ENCODE peak calls at places on chromosomes 2 and 18, in four cellular contexts. A is progenitor cell of endocrine pancreas; H is stimulated activated naive CD4-positive, alpha-beta T cell; I is KBM-7. Y is an unnamed sample.

GRCh38 chr2:128623776-128624424 is 305.2 kb upstream of the HS6ST1 start:
- DNase-seq in H (no peak), I (peak), A (no peak), Y (no peak)

GRCh38 chr2:47160207-47160606 is 5.1 kb upstream of the STPG4 start:
- DNase-seq in A (no peak), I (no peak), H (no peak), Y (no peak)

GRCh38 chr18:63234839-63235238 is 84.7 kb downstream of the BCL2 start:
- DNase-seq in H (no peak), I (no peak), A (no peak), Y (no peak)

GRCh38 chr18:21853972-21854563 is 113.5 kb downstream of the MIB1 start:
- DNase-seq in I (no peak), A (no peak), H (no peak), Y (no peak)

GRCh38 chr18:14944838-14945237 is 196.9 kb downstream of the ANKRD30B start:
- DNase-seq in A (no peak), I (no peak), H (no peak), Y (no peak)

GRCh38 chr2:63983986-63984605 is 35.1 kb downstream of the VPS54 start:
- DNase-seq in H (no peak), I (peak), A (no peak), Y (no peak)

GRCh38 chr2:60515751-60516226 is 37.7 kb downstream of the BCL11A start:
- DNase-seq in H (no peak), I (peak), A (no peak), Y (no peak)

GRCh38 chr18:76720683-76721082 is 101.7 kb upstream of the ZNF236 start:
- DNase-seq in A (no peak), H (no peak), I (no peak), Y (no peak)

GRCh38 chr2:191341436-191341835 is 96.2 kb downstream of the MYO1B start:
- DNase-seq in H (no peak), A (no peak), I (no peak), Y (no peak)

GRCh38 chr2:232389327-232389726 is 10.8 kb downstream of the ALPP start:
- DNase-seq in H (no peak), I (no peak), A (no peak), Y (no peak)

Y was measured in T follicular helper cell.